ENCODE peak calls at places on chromosome 12, in eight cellular contexts. One of them, this sample, is unnamed.
A peak's percentile ranks its signal among the peaks of the same experiment; 100 is the strongest.

GRCh38 chr12:113400362-113400761 is 3.3 kb downstream of the SDS start:
- DNase-seq in stimulated activated CD8-positive, alpha-beta memory T cell treated with anti-CD3 and anti-CD28 coated beads, Interleukin-4, amount 100 ng/mL, for 4 hours: no peak
- DNase-seq in NCI-H1092: no peak
- DNase-seq in HTR-8/SVneo: no peak
- DNase-seq in effector memory CD8-positive, alpha-beta T cell: no peak
- DNase-seq in midbrain: no peak
- DNase-seq in ovary: no peak
- DNase-seq in stimulated activated CD4-positive, alpha-beta T cell treated with anti-CD3 and anti-CD28 coated beads, Interleukin-2, amount 100 ng/mL, for 48 hours: no peak
- DNase-seq in this sample: no peak

GRCh38 chr12:105987687-105988035 is 151.1 kb downstream of the NUAK1 start:
- DNase-seq in stimulated activated CD4-positive, alpha-beta T cell treated with anti-CD3 and anti-CD28 coated beads, Interleukin-2, amount 100 ng/mL, for 48 hours: no peak
- DNase-seq in stimulated activated CD8-positive, alpha-beta memory T cell treated with anti-CD3 and anti-CD28 coated beads, Interleukin-4, amount 100 ng/mL, for 4 hours: no peak
- DNase-seq in NCI-H1092: no peak
- DNase-seq in ovary: no peak
- DNase-seq in HTR-8/SVneo: no peak
- DNase-seq in midbrain: no peak
- DNase-seq in effector memory CD8-positive, alpha-beta T cell: no peak
- DNase-seq in this sample: no peak

GRCh38 chr12:121364657-121365265 is 12.6 kb upstream of the ANAPC5 start:
- DNase-seq in NCI-H1092: no peak
- DNase-seq in HTR-8/SVneo: no peak
- DNase-seq in effector memory CD8-positive, alpha-beta T cell: no peak
- DNase-seq in stimulated activated CD4-positive, alpha-beta T cell treated with anti-CD3 and anti-CD28 coated beads, Interleukin-2, amount 100 ng/mL, for 48 hours: no peak
- DNase-seq in stimulated activated CD8-positive, alpha-beta memory T cell treated with anti-CD3 and anti-CD28 coated beads, Interleukin-4, amount 100 ng/mL, for 4 hours: no peak
- DNase-seq in midbrain: no peak
- DNase-seq in ovary: no peak
- DNase-seq in this sample: no peak

GRCh38 chr12:91133871-91134270 is 22.6 kb upstream of the LUM start:
- DNase-seq in effector memory CD8-positive, alpha-beta T cell: no peak
- DNase-seq in HTR-8/SVneo: no peak
- DNase-seq in stimulated activated CD4-positive, alpha-beta T cell treated with anti-CD3 and anti-CD28 coated beads, Interleukin-2, amount 100 ng/mL, for 48 hours: no peak
- DNase-seq in ovary: no peak
- DNase-seq in midbrain: no peak
- DNase-seq in stimulated activated CD8-positive, alpha-beta memory T cell treated with anti-CD3 and anti-CD28 coated beads, Interleukin-4, amount 100 ng/mL, for 4 hours: no peak
- DNase-seq in NCI-H1092: no peak
- DNase-seq in this sample: no peak

GRCh38 chr12:34402228-34402898 is 380.1 kb downstream of the ALG10 start:
- DNase-seq in NCI-H1092: no peak
- DNase-seq in ovary: peak; percentile 2
- DNase-seq in HTR-8/SVneo: no peak
- DNase-seq in effector memory CD8-positive, alpha-beta T cell: no peak
- DNase-seq in stimulated activated CD8-positive, alpha-beta memory T cell treated with anti-CD3 and anti-CD28 coated beads, Interleukin-4, amount 100 ng/mL, for 4 hours: no peak
- DNase-seq in midbrain: no peak
- DNase-seq in stimulated activated CD4-positive, alpha-beta T cell treated with anti-CD3 and anti-CD28 coated beads, Interleukin-2, amount 100 ng/mL, for 48 hours: no peak
- DNase-seq in this sample: no peak

GRCh38 chr12:19085090-19085489 is 44.4 kb upstream of the PLEKHA5 start:
- DNase-seq in HTR-8/SVneo: no peak
- DNase-seq in NCI-H1092: no peak
- DNase-seq in midbrain: no peak
- DNase-seq in effector memory CD8-positive, alpha-beta T cell: no peak
- DNase-seq in ovary: no peak
- DNase-seq in stimulated activated CD8-positive, alpha-beta memory T cell treated with anti-CD3 and anti-CD28 coated beads, Interleukin-4, amount 100 ng/mL, for 4 hours: no peak
- DNase-seq in stimulated activated CD4-positive, alpha-beta T cell treated with anti-CD3 and anti-CD28 coated beads, Interleukin-2, amount 100 ng/mL, for 48 hours: no peak
- DNase-seq in this sample: no peak

GRCh38 chr12:45369065-45369464 is 153.2 kb downstream of the ANO6 start:
- DNase-seq in ovary: no peak
- DNase-seq in stimulated activated CD4-positive, alpha-beta T cell treated with anti-CD3 and anti-CD28 coated beads, Interleukin-2, amount 100 ng/mL, for 48 hours: no peak
- DNase-seq in HTR-8/SVneo: peak; percentile 42
- DNase-seq in effector memory CD8-positive, alpha-beta T cell: no peak
- DNase-seq in NCI-H1092: no peak
- DNase-seq in stimulated activated CD8-positive, alpha-beta memory T cell treated with anti-CD3 and anti-CD28 coated beads, Interleukin-4, amount 100 ng/mL, for 4 hours: no peak
- DNase-seq in midbrain: no peak
- DNase-seq in this sample: no peak

GRCh38 chr12:62720661-62721330 is 214.2 kb downstream of the PPM1H start:
- DNase-seq in ovary: no peak
- DNase-seq in stimulated activated CD4-positive, alpha-beta T cell treated with anti-CD3 and anti-CD28 coated beads, Interleukin-2, amount 100 ng/mL, for 48 hours: no peak
- DNase-seq in stimulated activated CD8-positive, alpha-beta memory T cell treated with anti-CD3 and anti-CD28 coated beads, Interleukin-4, amount 100 ng/mL, for 4 hours: no peak
- DNase-seq in effector memory CD8-positive, alpha-beta T cell: no peak
- DNase-seq in midbrain: peak; percentile 50
- DNase-seq in NCI-H1092: peak; percentile 11
- DNase-seq in HTR-8/SVneo: no peak
- DNase-seq in this sample: no peak

GRCh38 chr12:58923781-58924180 is 3.5 kb upstream of the LRIG3 start:
- DNase-seq in stimulated activated CD8-positive, alpha-beta memory T cell treated with anti-CD3 and anti-CD28 coated beads, Interleukin-4, amount 100 ng/mL, for 4 hours: no peak
- DNase-seq in ovary: no peak
- DNase-seq in NCI-H1092: no peak
- DNase-seq in effector memory CD8-positive, alpha-beta T cell: no peak
- DNase-seq in stimulated activated CD4-positive, alpha-beta T cell treated with anti-CD3 and anti-CD28 coated beads, Interleukin-2, amount 100 ng/mL, for 48 hours: no peak
- DNase-seq in midbrain: no peak
- DNase-seq in HTR-8/SVneo: no peak
- DNase-seq in this sample: no peak

GRCh38 chr12:96989916-96990315 is 82.9 kb downstream of the NEDD1 start:
- DNase-seq in ovary: no peak
- DNase-seq in midbrain: no peak
- DNase-seq in effector memory CD8-positive, alpha-beta T cell: no peak
- DNase-seq in stimulated activated CD4-positive, alpha-beta T cell treated with anti-CD3 and anti-CD28 coated beads, Interleukin-2, amount 100 ng/mL, for 48 hours: no peak
- DNase-seq in stimulated activated CD8-positive, alpha-beta memory T cell treated with anti-CD3 and anti-CD28 coated beads, Interleukin-4, amount 100 ng/mL, for 4 hours: no peak
- DNase-seq in HTR-8/SVneo: peak; percentile 13
- DNase-seq in NCI-H1092: peak; percentile 53
- DNase-seq in this sample: no peak

GRCh38 chr12:75725505-75726120 is 214.2 kb upstream of the KRR1 start:
- DNase-seq in ovary: no peak
- DNase-seq in NCI-H1092: no peak
- DNase-seq in stimulated activated CD8-positive, alpha-beta memory T cell treated with anti-CD3 and anti-CD28 coated beads, Interleukin-4, amount 100 ng/mL, for 4 hours: no peak
- DNase-seq in effector memory CD8-positive, alpha-beta T cell: no peak
- DNase-seq in stimulated activated CD4-positive, alpha-beta T cell treated with anti-CD3 and anti-CD28 coated beads, Interleukin-2, amount 100 ng/mL, for 48 hours: no peak
- DNase-seq in midbrain: no peak
- DNase-seq in HTR-8/SVneo: peak; percentile 41
- DNase-seq in this sample: no peak

GRCh38 chr12:85441740-85442139 is 161.7 kb downstream of the ALX1 start:
- DNase-seq in NCI-H1092: no peak
- DNase-seq in midbrain: no peak
- DNase-seq in stimulated activated CD4-positive, alpha-beta T cell treated with anti-CD3 and anti-CD28 coated beads, Interleukin-2, amount 100 ng/mL, for 48 hours: no peak
- DNase-seq in HTR-8/SVneo: no peak
- DNase-seq in effector memory CD8-positive, alpha-beta T cell: no peak
- DNase-seq in ovary: no peak
- DNase-seq in stimulated activated CD8-positive, alpha-beta memory T cell treated with anti-CD3 and anti-CD28 coated beads, Interleukin-4, amount 100 ng/mL, for 4 hours: no peak
- DNase-seq in this sample: no peak

GRCh38 chr12:22172501-22172900 is 126.5 kb downstream of the CMAS start:
- DNase-seq in NCI-H1092: no peak
- DNase-seq in effector memory CD8-positive, alpha-beta T cell: no peak
- DNase-seq in HTR-8/SVneo: no peak
- DNase-seq in midbrain: no peak
- DNase-seq in ovary: no peak
- DNase-seq in stimulated activated CD8-positive, alpha-beta memory T cell treated with anti-CD3 and anti-CD28 coated beads, Interleukin-4, amount 100 ng/mL, for 4 hours: no peak
- DNase-seq in stimulated activated CD4-positive, alpha-beta T cell treated with anti-CD3 and anti-CD28 coated beads, Interleukin-2, amount 100 ng/mL, for 48 hours: no peak
- DNase-seq in this sample: no peak

GRCh38 chr12:79407671-79408622 is 282.8 kb downstream of the PAWR start:
- DNase-seq in NCI-H1092: no peak
- DNase-seq in stimulated activated CD4-positive, alpha-beta T cell treated with anti-CD3 and anti-CD28 coated beads, Interleukin-2, amount 100 ng/mL, for 48 hours: no peak
- DNase-seq in stimulated activated CD8-positive, alpha-beta memory T cell treated with anti-CD3 and anti-CD28 coated beads, Interleukin-4, amount 100 ng/mL, for 4 hours: no peak
- DNase-seq in HTR-8/SVneo: peak; percentile 51
- DNase-seq in midbrain: peak; percentile 14
- DNase-seq in effector memory CD8-positive, alpha-beta T cell: no peak
- DNase-seq in ovary: peak; percentile 51
- DNase-seq in this sample: no peak

GRCh38 chr12:76711241-76711640 is 52.7 kb upstream of the ZDHHC17 start:
- DNase-seq in HTR-8/SVneo: no peak
- DNase-seq in midbrain: no peak
- DNase-seq in ovary: no peak
- DNase-seq in stimulated activated CD8-positive, alpha-beta memory T cell treated with anti-CD3 and anti-CD28 coated beads, Interleukin-4, amount 100 ng/mL, for 4 hours: no peak
- DNase-seq in NCI-H1092: no peak
- DNase-seq in effector memory CD8-positive, alpha-beta T cell: no peak
- DNase-seq in stimulated activated CD4-positive, alpha-beta T cell treated with anti-CD3 and anti-CD28 coated beads, Interleukin-2, amount 100 ng/mL, for 48 hours: no peak
- DNase-seq in this sample: no peak

GRCh38 chr12:121427556-121428055 is 27.7 kb downstream of the RNF34 start:
- DNase-seq in ovary: no peak
- DNase-seq in HTR-8/SVneo: no peak
- DNase-seq in midbrain: no peak
- DNase-seq in stimulated activated CD8-positive, alpha-beta memory T cell treated with anti-CD3 and anti-CD28 coated beads, Interleukin-4, amount 100 ng/mL, for 4 hours: no peak
- DNase-seq in stimulated activated CD4-positive, alpha-beta T cell treated with anti-CD3 and anti-CD28 coated beads, Interleukin-2, amount 100 ng/mL, for 48 hours: no peak
- DNase-seq in effector memory CD8-positive, alpha-beta T cell: no peak
- DNase-seq in NCI-H1092: no peak
- DNase-seq in this sample: no peak

GRCh38 chr12:94649349-94650142 is 811 bp downstream of the TMCC3 start:
- DNase-seq in stimulated activated CD4-positive, alpha-beta T cell treated with anti-CD3 and anti-CD28 coated beads, Interleukin-2, amount 100 ng/mL, for 48 hours: no peak
- DNase-seq in HTR-8/SVneo: peak; percentile 12
- DNase-seq in ovary: peak; percentile 70
- DNase-seq in effector memory CD8-positive, alpha-beta T cell: peak; percentile 47
- DNase-seq in stimulated activated CD8-positive, alpha-beta memory T cell treated with anti-CD3 and anti-CD28 coated beads, Interleukin-4, amount 100 ng/mL, for 4 hours: no peak
- DNase-seq in midbrain: peak; percentile 64
- DNase-seq in NCI-H1092: no peak
- DNase-seq in this sample: no peak

GRCh38 chr12:117189725-117190209 is 503 bp downstream of the FBXO21 start:
- DNase-seq in NCI-H1092: peak; percentile 14
- DNase-seq in midbrain: peak; percentile 11
- DNase-seq in effector memory CD8-positive, alpha-beta T cell: peak; percentile 35
- DNase-seq in HTR-8/SVneo: peak; percentile 21
- DNase-seq in ovary: peak; percentile 63
- DNase-seq in stimulated activated CD4-positive, alpha-beta T cell treated with anti-CD3 and anti-CD28 coated beads, Interleukin-2, amount 100 ng/mL, for 48 hours: peak; percentile 23
- DNase-seq in stimulated activated CD8-positive, alpha-beta memory T cell treated with anti-CD3 and anti-CD28 coated beads, Interleukin-4, amount 100 ng/mL, for 4 hours: peak; percentile 4
- DNase-seq in this sample: no peak

GRCh38 chr12:89838846-89839245 is 130.2 kb upstream of the ATP2B1 start:
- DNase-seq in NCI-H1092: no peak
- DNase-seq in effector memory CD8-positive, alpha-beta T cell: no peak
- DNase-seq in HTR-8/SVneo: no peak
- DNase-seq in midbrain: no peak
- DNase-seq in ovary: no peak
- DNase-seq in stimulated activated CD8-positive, alpha-beta memory T cell treated with anti-CD3 and anti-CD28 coated beads, Interleukin-4, amount 100 ng/mL, for 4 hours: no peak
- DNase-seq in stimulated activated CD4-positive, alpha-beta T cell treated with anti-CD3 and anti-CD28 coated beads, Interleukin-2, amount 100 ng/mL, for 48 hours: no peak
- DNase-seq in this sample: no peak

GRCh38 chr12:66533767-66534166 is 145.1 kb downstream of the GRIP1 start:
- DNase-seq in stimulated activated CD4-positive, alpha-beta T cell treated with anti-CD3 and anti-CD28 coated beads, Interleukin-2, amount 100 ng/mL, for 48 hours: no peak
- DNase-seq in HTR-8/SVneo: no peak
- DNase-seq in midbrain: no peak
- DNase-seq in effector memory CD8-positive, alpha-beta T cell: no peak
- DNase-seq in NCI-H1092: no peak
- DNase-seq in stimulated activated CD8-positive, alpha-beta memory T cell treated with anti-CD3 and anti-CD28 coated beads, Interleukin-4, amount 100 ng/mL, for 4 hours: no peak
- DNase-seq in ovary: no peak
- DNase-seq in this sample: no peak

GRCh38 chr12:80509781-80510556 is 65.9 kb downstream of the PTPRQ start:
- DNase-seq in stimulated activated CD8-positive, alpha-beta memory T cell treated with anti-CD3 and anti-CD28 coated beads, Interleukin-4, amount 100 ng/mL, for 4 hours: no peak
- DNase-seq in midbrain: no peak
- DNase-seq in stimulated activated CD4-positive, alpha-beta T cell treated with anti-CD3 and anti-CD28 coated beads, Interleukin-2, amount 100 ng/mL, for 48 hours: no peak
- DNase-seq in ovary: no peak
- DNase-seq in HTR-8/SVneo: peak; percentile 19
- DNase-seq in effector memory CD8-positive, alpha-beta T cell: no peak
- DNase-seq in NCI-H1092: no peak
- DNase-seq in this sample: no peak

GRCh38 chr12:58008658-58009057 is 67.3 kb downstream of the ATP23 start:
- DNase-seq in stimulated activated CD4-positive, alpha-beta T cell treated with anti-CD3 and anti-CD28 coated beads, Interleukin-2, amount 100 ng/mL, for 48 hours: no peak
- DNase-seq in effector memory CD8-positive, alpha-beta T cell: no peak
- DNase-seq in HTR-8/SVneo: no peak
- DNase-seq in midbrain: no peak
- DNase-seq in stimulated activated CD8-positive, alpha-beta memory T cell treated with anti-CD3 and anti-CD28 coated beads, Interleukin-4, amount 100 ng/mL, for 4 hours: no peak
- DNase-seq in NCI-H1092: no peak
- DNase-seq in ovary: no peak
- DNase-seq in this sample: no peak

This sample was measured in cortex of kidney.